ENCODE peak calls at places on chromosomes 5 and 9, in ten cellular contexts. F, H, L, U, C, X, D, G, B and Q are unnamed samples.

GRCh38 chr5:72018158-72018803 is 89.0 kb upstream of the MAP1B start:
- DNase-seq in D (no peak), H (peak; percentile 75), X (peak; percentile 57), L (peak; percentile 76), G (peak; percentile 36), C (peak; percentile 47), B (peak; percentile 61), U (peak; percentile 63), F (peak; percentile 40), Q (peak; percentile 23)

GRCh38 chr5:89277791-89278190 is 394.8 kb upstream of the MEF2C start:
- DNase-seq in L (no peak), C (no peak), D (peak; percentile 50), G (no peak), U (no peak), B (no peak), X (no peak), F (peak; percentile 66), H (no peak), Q (no peak)

GRCh38 chr5:137181685-137182084 is 317.4 kb downstream of the SPOCK1 start:
- DNase-seq in G (no peak), D (no peak), U (no peak), H (no peak), B (no peak), L (no peak), F (no peak), X (no peak), C (no peak), Q (no peak)

GRCh38 chr9:27430754-27431540 is 93.1 kb upstream of the IFNK start:
- DNase-seq in H (no peak), D (no peak), X (no peak), U (no peak), G (no peak), L (no peak), B (no peak), C (no peak), F (no peak), Q (no peak)

GRCh38 chr9:85158512-85158911 is 489.0 kb downstream of the NTRK2 start:
- DNase-seq in L (no peak), B (no peak), U (no peak), D (no peak), X (no peak), G (no peak), H (no peak), C (no peak), F (no peak), Q (no peak)

GRCh38 chr9:136210276-136210675 is 5.3 kb upstream of the LHX3 start:
- DNase-seq in F (no peak), U (no peak), C (no peak), G (no peak), X (no peak), B (no peak), H (no peak), L (no peak), D (no peak), Q (no peak)

GRCh38 chr5:10563940-10564837 is at the start of gene ANKRD33B:
- DNase-seq in D (peak; percentile 41), X (no peak), H (peak; percentile 93), G (no peak), B (peak; percentile 77), F (peak; percentile 66), C (peak; percentile 65), U (peak; percentile 71), L (peak; percentile 39), Q (no peak)

GRCh38 chr5:142540774-142541466 is 145.0 kb downstream of the FGF1 start:
- DNase-seq in B (peak; percentile 94), F (peak; percentile 36), X (peak; percentile 18), U (peak; percentile 81), D (peak; percentile 26), L (peak; percentile 61), C (no peak), G (no peak), H (no peak), Q (no peak)

GRCh38 chr9:4430492-4431261 is 59.6 kb upstream of the SLC1A1 start:
- DNase-seq in D (peak; percentile 3), L (peak; percentile 22), H (no peak), X (no peak), C (no peak), G (no peak), B (no peak), U (peak; percentile 65), F (peak; percentile 11), Q (no peak)

GRCh38 chr5:135141303-135142268 is 107.6 kb upstream of the PITX1 start:
- DNase-seq in F (peak; percentile 43), D (peak; percentile 22), G (no peak), B (no peak), U (no peak), L (no peak), H (peak; percentile 43), C (no peak), X (no peak), Q (no peak)

GRCh38 chr5:34923694-34924461 is 5.5 kb upstream of the DNAJC21 start:
- DNase-seq in G (no peak), X (no peak), B (peak; percentile 66), H (peak; percentile 54), C (no peak), D (peak; percentile 85), L (peak; percentile 87), U (peak; percentile 82), F (peak; percentile 90), Q (peak; percentile 57)

GRCh38 chr5:127757576-127757975 is 54.4 kb downstream of the CCDC192 start:
- DNase-seq in X (no peak), C (no peak), H (peak; percentile 11), U (peak; percentile 74), B (peak; percentile 19), L (peak; percentile 72), D (peak; percentile 50), G (no peak), F (peak; percentile 66), Q (no peak)

GRCh38 chr9:110750272-110750671 is 81.7 kb downstream of the MUSK start:
- DNase-seq in D (no peak), G (no peak), U (peak; percentile 63), C (no peak), H (no peak), F (no peak), X (peak; percentile 83), L (no peak), B (no peak), Q (no peak)

GRCh38 chr5:78808380-78808779 is 159.8 kb upstream of the LHFPL2 start:
- DNase-seq in H (no peak), C (no peak), F (no peak), D (no peak), L (peak; percentile 12), X (no peak), U (peak; percentile 37), G (no peak), B (peak; percentile 52), Q (no peak)

GRCh38 chr5:72282878-72283277 is 37.2 kb downstream of the MRPS27 start:
- DNase-seq in C (no peak), H (no peak), X (no peak), D (peak; percentile 67), F (peak; percentile 69), U (peak; percentile 58), B (peak; percentile 16), L (peak; percentile 48), G (no peak), Q (peak; percentile 4)

DNA sequence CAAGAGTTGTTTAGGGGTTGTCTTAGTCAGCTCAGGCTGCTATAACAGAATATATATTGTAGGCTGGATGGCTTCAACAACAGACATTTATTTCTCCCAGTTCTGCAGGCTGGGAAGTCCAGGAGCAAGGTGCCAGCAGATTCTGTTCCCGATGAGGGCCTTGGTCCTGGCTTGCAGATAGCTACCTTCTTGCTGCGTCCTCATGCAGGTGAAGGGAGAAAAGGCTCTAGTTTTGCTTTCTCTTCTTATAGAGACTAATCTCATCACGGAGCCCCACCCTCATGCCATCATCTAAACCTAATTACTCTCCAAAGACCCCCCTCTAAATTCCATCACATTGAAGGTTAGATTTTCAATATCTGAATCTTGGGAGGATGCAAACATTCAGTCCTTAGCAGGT is 246.0 kb upstream of the ANKRD55 start:
- DNase-seq in C (no peak), X (no peak), F (no peak), B (no peak), L (no peak), D (no peak), H (no peak), U (no peak), G (no peak), Q (no peak)
- H3K27ac ChIP-seq in C (no peak overlapping the region), X (no peak overlapping the region), F (no peak overlapping the region), B (no peak overlapping the region), L (no peak overlapping the region), D (no peak overlapping the region), H (no peak overlapping the region), U (no peak overlapping the region), G (no peak overlapping the region), Q (peak overlapping the region; percentile 11)

DNA sequence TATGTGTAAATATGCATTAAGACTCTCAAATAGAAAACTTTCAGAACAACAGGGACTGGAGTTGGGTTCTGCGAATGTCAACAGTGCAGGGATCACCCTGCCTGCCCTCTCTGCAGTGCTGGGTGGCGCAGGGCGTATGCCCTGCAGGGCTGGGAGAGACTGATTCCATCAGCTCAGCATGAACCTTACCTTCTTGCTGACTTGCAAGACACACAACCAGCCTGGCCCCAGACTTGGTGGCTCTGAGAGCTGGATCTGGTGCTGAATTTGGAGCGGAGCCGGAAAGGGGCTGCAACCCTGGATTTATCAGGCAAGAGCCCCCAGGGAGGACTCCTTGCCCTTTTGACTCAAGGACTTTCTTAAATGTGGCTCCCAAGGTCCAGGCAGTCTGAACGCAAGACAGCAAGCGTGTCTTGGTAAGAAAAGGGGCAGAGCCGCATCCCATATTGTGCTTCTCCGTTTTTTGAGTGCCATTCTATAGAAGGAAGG is 376.0 kb upstream of the IRX2 start:
- DNase-seq in F (no peak), X (no peak), L (no peak), H (no peak), U (no peak), C (no peak), B (no peak), G (no peak), D (no peak), Q (no peak)
- H3K4me3 ChIP-seq in F (no peak overlapping the region), X (no peak overlapping the region), L (no peak overlapping the region), H (no peak overlapping the region), U (no peak overlapping the region), C (no peak overlapping the region), B (no peak overlapping the region), G (no peak overlapping the region), D (no peak overlapping the region), Q (no peak overlapping the region)

DNA sequence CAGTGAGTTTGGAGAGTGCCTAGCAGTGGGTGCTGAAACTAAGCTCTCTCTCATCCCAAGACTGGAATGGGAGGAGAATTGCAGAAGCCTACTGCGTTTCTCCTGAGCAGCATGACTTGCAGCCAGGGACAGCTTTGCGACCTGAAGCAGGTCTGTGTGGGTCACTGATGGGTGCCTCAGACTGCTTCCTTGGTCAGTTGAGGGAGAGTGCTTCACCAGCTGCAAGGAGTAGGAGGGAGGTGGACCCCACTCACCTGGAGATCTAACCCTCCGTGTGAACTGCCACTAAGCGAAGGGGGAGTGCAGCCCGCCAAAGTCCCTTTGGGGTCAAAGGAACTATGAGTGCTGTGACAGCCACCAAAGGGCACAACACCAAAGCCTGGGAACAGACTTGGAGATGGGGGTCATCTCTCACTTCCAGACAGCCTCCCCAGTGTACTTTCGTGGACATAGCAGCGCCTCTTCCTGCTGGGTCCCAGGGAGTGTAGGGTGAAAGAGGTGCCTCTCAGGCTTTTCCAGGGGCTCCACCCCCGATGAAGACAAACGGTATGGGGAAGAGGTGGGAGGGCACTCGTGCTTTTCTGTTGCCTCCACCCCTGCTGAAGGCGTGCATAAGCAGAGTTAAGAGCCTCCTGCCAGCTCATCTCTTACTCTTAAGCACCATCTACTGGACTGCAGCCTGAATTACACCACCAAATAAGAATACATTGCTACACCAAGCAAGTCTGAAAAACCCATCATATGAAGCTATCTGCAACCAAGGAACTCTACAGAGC is 34.3 kb upstream of the MACIR start:
- DNase-seq in X (peak; percentile 55), C (no peak), G (peak; percentile 68), U (peak; percentile 93), B (peak; percentile 87), D (peak; percentile 50), H (peak; percentile 70), F (peak; percentile 69), L (peak; percentile 82), Q (no peak)
- TF ChIP-seq CTCF in X (peak; percentile 40), C (peak; percentile 63), G (peak; percentile 61), U (peak; percentile 77), B (peak; percentile 83), D (peak; percentile 72), H (peak; percentile 68), F (peak; percentile 60), L (peak; percentile 78), Q (peak; percentile 69)

GRCh38 chr5:54454602-54455001 is 897 bp upstream of the HSPB3 start:
- DNase-seq in U (no peak), B (no peak), D (no peak), C (no peak), F (no peak), X (no peak), L (no peak), G (no peak), H (no peak), Q (no peak)
- H3K27ac ChIP-seq in U (peak overlapping the region; percentile 99), B (no peak overlapping the region), D (no peak overlapping the region), C (no peak overlapping the region), F (no peak overlapping the region), X (no peak overlapping the region), L (no peak overlapping the region), G (no peak overlapping the region), H (no peak overlapping the region), Q (no peak overlapping the region)